ENCODE peak calls at places on chromosomes 6 and 20, in four cellular contexts. P is K562, X is GM12878, Z is GM12891. H is an unnamed sample.

GRCh38 chr20:63539441-63540370 is 2.5 kb upstream of the PTK6 start:
- DNase-seq in P (no peak), X (no peak), Z (no peak), H (no peak)

GRCh38 chr6:6984585-6985366 is 123.0 kb upstream of the RREB1 start:
- DNase-seq in P (no peak), X (no peak), Z (no peak), H (no peak)

GRCh38 chr6:26439151-26439550 is 1.2 kb upstream of the BTN3A3 start:
- DNase-seq in P (no peak), X (no peak), Z (no peak), H (no peak)

GRCh38 chr6:13044390-13044789 is 283.9 kb downstream of the TBC1D7 start:
- DNase-seq in P (peak), X (no peak), Z (no peak), H (peak)

GRCh38 chr6:168120390-168121307 is 41.6 kb upstream of the FRMD1 start:
- DNase-seq in P (no peak), X (no peak), Z (no peak), H (no peak)

GRCh38 chr6:1267057-1267732 is 44.7 kb upstream of the FOXQ1 start:
- DNase-seq in P (no peak), X (no peak), Z (no peak), H (no peak)

GRCh38 chr20:20211274-20211987 is 156.5 kb upstream of the INSM1 start:
- DNase-seq in P (no peak), X (no peak), Z (no peak), H (no peak)

GRCh38 chr6:138467901-138468300 is 31.4 kb downstream of the NHSL1 start:
- DNase-seq in P (no peak), X (no peak), Z (no peak), H (no peak)

GRCh38 chr6:106369739-106370138 is 9.2 kb downstream of the CRYBG1 start:
- DNase-seq in P (no peak), X (no peak), Z (no peak), H (no peak)

GRCh38 chr6:113122060-113122459 is 735.1 kb upstream of the MARCKS start:
- DNase-seq in P (no peak), X (no peak), Z (no peak), H (no peak)

GRCh38 chr6:41257369-41258195 is 28.9 kb downstream of the TREM1 start:
- DNase-seq in P (no peak), X (no peak), Z (no peak), H (no peak)

DNA sequence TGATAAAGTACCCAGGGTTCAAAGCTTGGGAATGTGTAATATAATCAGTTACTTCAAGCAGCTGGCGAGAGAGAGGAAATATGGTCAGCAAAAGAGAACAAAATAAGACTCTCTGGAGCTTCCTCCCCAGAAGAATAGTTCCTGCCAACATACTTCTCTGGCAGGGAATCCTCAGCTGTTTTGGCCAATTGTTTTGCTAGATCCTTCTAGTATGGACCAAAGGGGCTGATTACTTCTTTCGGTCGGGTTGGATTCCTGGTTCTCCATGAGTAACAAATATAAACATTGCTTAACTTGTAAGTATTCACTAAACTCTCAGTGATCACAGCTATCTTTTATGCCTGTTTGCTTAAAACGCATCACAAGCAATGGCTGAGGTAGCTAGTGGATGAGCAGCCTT is 31.4 kb upstream of the FBXO9 start:
- DNase-seq in P (no peak), X (no peak), Z (no peak), H (no peak)
- TF ChIP-seq SPI1 in P (no peak), X (no peak), Z (no peak), H (no peak)

GRCh38 chr6:134394141-134394648 is 76.3 kb upstream of the SGK1 start:
- DNase-seq in P (no peak), X (no peak), Z (no peak), H (no peak)
- TF ChIP-seq SPI1 in P (no peak), X (no peak), Z (no peak), H (no peak)

GRCh38 chr6:31639043-31639442 is 13.4 kb downstream of the BAG6 start:
- DNase-seq in P (no peak), X (no peak), Z (no peak), H (no peak)

GRCh38 chr6:31634131-31634530 is 13.6 kb downstream of the PRRC2A start:
- DNase-seq in P (no peak), X (no peak), Z (no peak), H (no peak)

GRCh38 chr6:31634969-31635575 is 14.6 kb downstream of the PRRC2A start:
- DNase-seq in P (no peak), X (no peak), Z (no peak), H (no peak)

GRCh38 chr6:31639449-31639861 is 13.0 kb downstream of the BAG6 start:
- DNase-seq in P (no peak), X (no peak), Z (no peak), H (no peak)

DNA sequence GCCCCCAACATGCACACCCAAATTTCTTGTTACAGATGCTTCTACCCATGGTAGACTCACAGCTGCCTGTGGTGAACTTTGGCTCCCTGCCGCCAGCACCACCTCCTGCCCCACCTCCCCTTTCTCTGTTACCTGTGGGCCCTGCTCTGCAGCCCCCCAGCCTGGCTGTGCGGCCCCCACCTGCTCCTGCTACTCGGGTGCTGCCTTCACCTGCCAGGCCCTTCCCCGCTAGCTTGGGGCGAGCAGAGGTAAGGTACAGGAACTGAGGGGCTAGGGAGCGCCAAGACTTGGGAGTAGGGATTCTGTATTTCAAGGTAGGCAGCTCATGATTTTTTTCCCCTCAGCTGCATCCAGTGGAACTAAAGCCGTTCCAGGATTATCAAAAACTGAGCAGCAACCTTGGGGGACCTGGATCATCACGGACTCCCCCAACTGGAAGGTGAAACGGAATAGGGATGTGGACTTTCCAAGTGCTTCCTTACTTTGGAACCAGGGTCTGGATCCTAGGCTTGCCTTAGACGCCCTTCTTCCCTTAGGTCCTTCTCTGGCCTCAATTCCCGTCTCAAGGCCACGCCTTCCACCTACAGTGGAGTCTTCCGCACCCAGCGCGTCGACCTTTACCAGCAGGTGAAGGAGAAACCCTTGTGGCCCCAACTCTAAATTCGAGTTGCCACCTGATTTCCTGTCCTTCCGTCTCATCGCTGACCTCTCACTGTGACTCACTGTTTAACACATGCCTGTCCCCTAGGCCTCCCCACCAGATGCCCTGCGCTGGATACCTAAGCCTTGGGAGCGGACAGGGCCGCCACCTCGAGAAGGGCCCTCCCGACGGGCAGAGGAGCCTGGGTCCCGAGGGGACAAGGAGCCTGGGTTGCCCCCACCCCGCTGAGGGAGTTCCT is 15.5 kb downstream of the BAG6 start:
- DNase-seq in P (no peak), X (no peak), Z (no peak), H (no peak)
- TF ChIP-seq SPI1 in P (no peak), X (no peak), Z (no peak), H (no peak)

DNA sequence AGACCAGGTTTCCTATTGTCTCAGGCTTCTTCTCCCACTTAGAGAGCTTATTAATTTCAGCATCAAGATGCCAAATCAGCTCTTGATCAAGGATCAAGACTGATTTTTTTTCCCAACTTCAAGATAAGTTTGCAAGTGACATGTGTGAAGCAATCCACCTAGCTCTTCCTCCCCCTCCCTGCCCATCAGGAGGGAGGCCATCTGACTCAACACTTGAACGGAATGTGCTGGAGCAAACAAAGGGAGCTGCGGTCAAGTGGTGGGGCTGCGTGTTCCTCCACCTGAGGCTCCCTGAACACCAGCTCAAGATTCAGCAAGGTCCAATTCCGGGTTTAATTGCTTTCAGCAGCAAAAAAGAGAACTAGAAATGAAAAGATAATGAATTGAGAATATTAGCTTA is 38.7 kb downstream of the TTI1 start:
- DNase-seq in P (no peak), X (no peak), Z (no peak), H (no peak)
- TF ChIP-seq SPI1 in P (no peak), X (no peak), Z (no peak), H (no peak)

GRCh38 chr6:23097569-23097968 is 528.2 kb downstream of the HDGFL1 start:
- DNase-seq in P (no peak), X (no peak), Z (no peak), H (no peak)

GRCh38 chr6:23089981-23090380 is 520.6 kb downstream of the HDGFL1 start:
- DNase-seq in P (no peak), X (no peak), Z (no peak), H (no peak)

GRCh38 chr6:23086100-23086499 is 516.7 kb downstream of the HDGFL1 start:
- DNase-seq in P (no peak), X (no peak), Z (no peak), H (no peak)

GRCh38 chr6:23091795-23092194 is 522.4 kb downstream of the HDGFL1 start:
- DNase-seq in P (no peak), X (no peak), Z (no peak), H (no peak)
- TF ChIP-seq SPI1 in P (no peak), X (no peak), Z (no peak), H (no peak)

GRCh38 chr6:166308769-166309589 is 787 bp upstream of the PRR18 start:
- DNase-seq in P (no peak), X (no peak), Z (no peak), H (no peak)
- TF ChIP-seq SPI1 in P (no peak), X (no peak), Z (no peak), H (no peak)

GRCh38 chr6:73078908-73079610 is 146.2 kb downstream of the KHDC1L start:
- DNase-seq in P (no peak), X (no peak), Z (no peak), H (no peak)
- TF ChIP-seq SPI1 in P (no peak), X (no peak), Z (no peak), H (no peak)

DNA sequence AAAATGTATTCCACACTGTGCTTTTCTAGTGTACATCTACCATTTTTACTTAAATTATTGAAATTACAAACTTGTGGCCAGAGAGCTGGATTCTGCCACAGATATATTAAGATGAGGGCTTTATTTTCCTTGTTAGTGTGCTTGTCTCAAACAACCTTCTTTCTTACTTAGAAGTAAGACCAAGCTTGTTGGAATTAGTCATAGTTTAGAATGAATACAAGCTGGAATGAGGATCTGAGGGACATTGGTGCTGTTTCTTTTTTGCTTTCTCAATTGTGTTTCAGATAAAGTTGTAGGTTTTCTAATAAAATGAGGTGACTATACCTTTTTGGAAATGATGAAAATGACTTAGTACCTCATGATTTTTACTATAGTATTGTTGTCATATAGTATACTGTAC is 40.3 kb downstream of the UBR2 start:
- DNase-seq in P (no peak), X (no peak), Z (no peak), H (no peak)
- TF ChIP-seq SPI1 in P (no peak), X (no peak), Z (no peak), H (no peak)

GRCh38 chr6:49902856-49903255 is 36.5 kb upstream of the CRISP1 start:
- DNase-seq in P (no peak), X (no peak), Z (no peak), H (no peak)

GRCh38 chr6:49911252-49911651 is 44.9 kb upstream of the CRISP1 start:
- DNase-seq in P (no peak), X (no peak), Z (no peak), H (no peak)

GRCh38 chr6:49912193-49912592 is 45.9 kb upstream of the CRISP1 start:
- DNase-seq in P (no peak), X (no peak), Z (no peak), H (no peak)

GRCh38 chr6:49909508-49910047 is 43.2 kb upstream of the CRISP1 start:
- DNase-seq in P (no peak), X (no peak), Z (no peak), H (no peak)

DNA sequence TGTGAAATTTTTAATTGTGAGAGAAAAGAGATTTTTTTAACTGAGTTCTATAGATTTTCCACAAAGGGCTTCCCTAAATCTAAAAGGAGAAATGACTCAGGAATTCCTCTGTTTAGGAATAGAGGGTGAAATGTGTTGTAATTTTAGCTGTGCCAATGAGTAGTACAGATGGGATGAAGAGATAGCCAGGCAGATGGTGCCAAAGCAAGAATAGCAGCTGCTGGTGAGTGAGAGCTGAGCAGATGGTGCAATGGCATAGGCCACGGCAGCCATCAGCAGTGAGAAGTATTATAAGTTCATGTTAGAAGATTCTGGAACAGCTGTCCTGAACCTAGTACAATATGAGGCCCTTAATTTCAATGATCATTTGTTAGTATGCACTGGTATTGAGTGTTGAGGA is 40.2 kb upstream of the CRISP1 start:
- DNase-seq in P (no peak), X (no peak), Z (no peak), H (no peak)
- TF ChIP-seq SPI1 in P (no peak), X (no peak), Z (no peak), H (no peak)